ENCODE peak calls at places on chromosomes 4 and X, in eight cellular contexts. G, H, Q, E, W, R, N and L are unnamed samples.

GRCh38 chrX:85590638-85591037 is 211.2 kb upstream of the POF1B start:
- DNase-seq in G (no peak), Q (no peak), N (no peak), H (no peak), R (no peak), E (no peak), W (no peak), L (no peak)

GRCh38 chrX:868248-868647 is 237.7 kb downstream of the SHOX start:
- DNase-seq in N (no peak), R (no peak), G (no peak), H (no peak), Q (no peak), E (no peak), W (no peak), L (peak; percentile 18)

GRCh38 chr4:99052902-99053301 is 35.7 kb downstream of the ADH5 start:
- DNase-seq in Q (no peak), G (no peak), E (no peak), H (no peak), N (no peak), R (no peak), W (no peak), L (no peak)

GRCh38 chr4:112552668-112553067 is 36.7 kb upstream of the NEUROG2 start:
- DNase-seq in H (no peak), E (no peak), Q (peak; percentile 62), N (no peak), W (no peak), R (peak; percentile 60), G (no peak), L (no peak)

GRCh38 chr4:26059391-26060154 is 145.6 kb downstream of the SMIM20 start:
- DNase-seq in E (no peak), G (no peak), N (no peak), Q (no peak), R (no peak), H (no peak), W (no peak), L (no peak)

GRCh38 chrX:153459976-153460375 is 10.4 kb downstream of the HAUS7 start:
- DNase-seq in N (no peak), H (no peak), W (no peak), E (no peak), G (no peak), Q (peak; percentile 36), R (no peak), L (no peak)

GRCh38 chr4:6221851-6222760 is 21.8 kb upstream of the JAKMIP1 start:
- DNase-seq in G (no peak), E (peak; percentile 50), R (no peak), H (no peak), W (peak; percentile 16), N (peak; percentile 55), Q (no peak), L (peak; percentile 53)

GRCh38 chrX:33592398-33592797 is 381.0 kb upstream of the DMD start:
- DNase-seq in W (no peak), Q (no peak), E (no peak), N (no peak), R (no peak), H (no peak), G (no peak), L (no peak)

GRCh38 chr4:6806924-6807676 is 24.6 kb downstream of the KIAA0232 start:
- DNase-seq in N (no peak), Q (no peak), H (no peak), G (no peak), E (no peak), R (no peak), W (no peak), L (no peak)

GRCh38 chr4:2154215-2154614 is 87.7 kb downstream of the HAUS3 start:
- DNase-seq in Q (no peak), W (no peak), E (no peak), N (no peak), G (no peak), R (no peak), H (no peak), L (no peak)

GRCh38 chr4:112885897-112886296 is 163.6 kb upstream of the ANK2 start:
- DNase-seq in G (no peak), R (no peak), W (no peak), N (no peak), E (no peak), H (no peak), Q (no peak), L (no peak)

GRCh38 chr4:152886201-152886600 is 49.9 kb upstream of the FHDC1 start:
- DNase-seq in W (no peak), Q (no peak), G (no peak), N (no peak), H (no peak), R (no peak), E (no peak), L (no peak)

GRCh38 chr4:123672987-123673386 is 276.4 kb downstream of the SPRY1 start:
- DNase-seq in W (no peak), E (no peak), R (no peak), N (no peak), G (no peak), H (no peak), Q (peak; percentile 96), L (no peak)

GRCh38 chr4:148344382-148344781 is 97.8 kb downstream of the NR3C2 start:
- DNase-seq in W (no peak), Q (no peak), N (no peak), G (no peak), H (no peak), E (no peak), R (no peak), L (no peak)

GRCh38 chr4:175996231-175996630 is 69.4 kb upstream of the WDR17 start:
- DNase-seq in G (no peak), W (no peak), Q (no peak), N (no peak), R (no peak), H (no peak), E (no peak), L (no peak)

GRCh38 chrX:97683256-97683655 is 799.5 kb downstream of the RPA4 start:
- DNase-seq in W (no peak), Q (no peak), G (no peak), H (no peak), E (no peak), R (no peak), N (no peak), L (no peak)

GRCh38 chr4:54929459-54929858 is 195.9 kb downstream of the KDR start:
- DNase-seq in H (no peak), R (no peak), E (peak; percentile 11), G (no peak), W (no peak), N (no peak), Q (no peak), L (no peak)

GRCh38 chr4:129095811-129096454 is at the start of gene C4orf33:
- DNase-seq in Q (peak; percentile 91), R (peak; percentile 33), E (peak; percentile 53), W (peak; percentile 70), N (peak; percentile 62), G (peak; percentile 53), H (peak; percentile 85), L (peak; percentile 77)

GRCh38 chr4:94641702-94642560 is 115.8 kb upstream of the BMPR1B start:
- DNase-seq in G (no peak), N (no peak), W (no peak), Q (peak; percentile 88), E (no peak), R (no peak), H (no peak), L (no peak)

GRCh38 chr4:4860803-4861591 is 1.5 kb downstream of the MSX1 start:
- DNase-seq in E (no peak), G (no peak), Q (no peak), W (no peak), R (no peak), H (no peak), N (no peak), L (no peak)

GRCh38 chr4:139557506-139558110 is 1.6 kb upstream of the SETD7 start:
- DNase-seq in W (no peak), H (no peak), R (no peak), Q (no peak), G (no peak), E (no peak), N (no peak), L (no peak)

GRCh38 chrX:29155286-29155685 is 568.0 kb downstream of the IL1RAPL1 start:
- DNase-seq in N (no peak), Q (no peak), R (no peak), W (no peak), G (no peak), H (no peak), E (no peak), L (no peak)

GRCh38 chr4:25834411-25835107 is 28.2 kb downstream of the SEL1L3 start:
- DNase-seq in E (no peak), H (no peak), N (no peak), R (no peak), G (no peak), Q (no peak), W (no peak), L (no peak)

GRCh38 chr4:105933083-105933482 is 37.8 kb downstream of the NPNT start:
- DNase-seq in G (no peak), W (no peak), R (no peak), E (no peak), H (no peak), N (no peak), Q (no peak), L (no peak)

GRCh38 chrX:153572601-153573000 is 26.3 kb downstream of the CCNQ start:
- DNase-seq in Q (no peak), G (no peak), R (no peak), E (no peak), W (no peak), H (no peak), N (no peak), L (no peak)

GRCh38 chrX:16836371-16836770 is 33.8 kb downstream of the RBBP7 start:
- DNase-seq in Q (no peak), W (no peak), G (no peak), H (no peak), R (no peak), N (no peak), E (no peak), L (no peak)

GRCh38 chr4:117400039-117400835 is 314.9 kb upstream of the TRAM1L1 start:
- DNase-seq in G (no peak), H (no peak), N (no peak), R (peak; percentile 0), Q (peak; percentile 71), W (no peak), E (no peak), L (no peak)

GRCh38 chr4:121658125-121658524 is 38.7 kb downstream of the ANXA5 start:
- DNase-seq in N (no peak), W (no peak), Q (no peak), G (no peak), H (no peak), E (no peak), R (no peak), L (no peak)

GRCh38 chr4:38069271-38069760 is 109.1 kb downstream of the PTTG2 start:
- DNase-seq in R (no peak), W (no peak), N (peak; percentile 73), G (no peak), H (no peak), Q (no peak), E (no peak), L (no peak)

GRCh38 chr4:175330236-175330635 is 412.1 kb downstream of the ADAM29 start:
- DNase-seq in W (no peak), G (no peak), R (no peak), Q (no peak), N (no peak), E (no peak), H (no peak), L (no peak)

GRCh38 chr4:155419266-155419665 is 42.5 kb upstream of the MAP9 start:
- DNase-seq in R (no peak), W (no peak), E (no peak), H (no peak), N (no peak), Q (peak; percentile 37), G (no peak), L (no peak)

GRCh38 chrX:41921492-41922124 is 1.7 kb downstream of the CASK start:
- DNase-seq in R (no peak), H (no peak), Q (no peak), G (no peak), N (no peak), W (peak; percentile 19), E (no peak), L (no peak)

GRCh38 chr4:56730097-56730496 is 49.0 kb upstream of the HOPX start:
- DNase-seq in N (no peak), R (no peak), E (no peak), G (no peak), W (no peak), Q (no peak), H (no peak), L (no peak)

GRCh38 chrX:154991039-154991438 is 31.5 kb downstream of the F8 start:
- DNase-seq in E (no peak), Q (no peak), W (no peak), G (no peak), N (no peak), H (no peak), R (no peak), L (no peak)